ENCODE peak calls at places on chromosomes 16 and 17, in seven cellular contexts. Z, M, I, U, V, F and E are unnamed samples.

GRCh38 chr16:50247906-50248608 is 18.3 kb upstream of the ADCY7 start:
- DNase-seq in Z (no peak), M (no peak), I (no peak), U (no peak), V (no peak), F (no peak), E (no peak)

GRCh38 chr16:47970291-47970931 is 185.4 kb downstream of the ABCC12 start:
- DNase-seq in Z (no peak), M (no peak), I (no peak), U (peak), V (no peak), F (no peak), E (no peak)

GRCh38 chr17:78899361-78900260 is 3.4 kb downstream of the CEP295NL start:
- DNase-seq in Z (no peak), M (no peak), I (no peak), U (no peak), V (no peak), F (peak), E (no peak)

GRCh38 chr17:70658324-70658723 is 489.0 kb downstream of the KCNJ2 start:
- DNase-seq in Z (no peak), M (no peak), I (no peak), U (no peak), V (no peak), F (no peak), E (no peak)

GRCh38 chr17:9009096-9009495 is 12.2 kb upstream of the NTN1 start:
- DNase-seq in Z (no peak), M (no peak), I (no peak), U (no peak), V (no peak), F (no peak), E (no peak)

GRCh38 chr17:42536372-42537155 is 523 bp downstream of the NAGLU start:
- DNase-seq in Z (peak), M (peak), I (peak), U (no peak), V (peak), F (peak), E (peak)

GRCh38 chr16:11452746-11453344 is 107.6 kb downstream of the RMI2 start:
- DNase-seq in Z (no peak), M (no peak), I (no peak), U (no peak), V (no peak), F (no peak), E (no peak)

GRCh38 chr17:3557768-3558583 is at the start of gene TRPV3:
- DNase-seq in Z (peak), M (no peak), I (peak), U (no peak), V (peak), F (no peak), E (peak)

GRCh38 chr16:2224183-2224486 is 744 bp downstream of the E4F1 start:
- DNase-seq in Z (no peak), M (no peak), I (no peak), U (no peak), V (no peak), F (no peak), E (no peak)

GRCh38 chr17:28725166-28725659 is 820 bp downstream of the TLCD1 start:
- DNase-seq in Z (peak), M (no peak), I (no peak), U (no peak), V (no peak), F (no peak), E (no peak)

GRCh38 chr16:87809150-87809902 is 43.5 kb upstream of the KLHDC4 start:
- DNase-seq in Z (no peak), M (no peak), I (no peak), U (no peak), V (no peak), F (no peak), E (no peak)

GRCh38 chr17:6110592-6110991 is 40.4 kb downstream of the WSCD1 start:
- DNase-seq in Z (peak), M (no peak), I (no peak), U (no peak), V (no peak), F (no peak), E (no peak)

GRCh38 chr17:3687949-3688614 is 7.9 kb downstream of the P2RX5 start:
- DNase-seq in Z (no peak), M (no peak), I (no peak), U (no peak), V (no peak), F (no peak), E (no peak)

GRCh38 chr17:64063766-64064224 is 43.4 kb upstream of the ICAM2 start:
- DNase-seq in Z (peak), M (peak), I (peak), U (no peak), V (peak), F (peak), E (peak)

GRCh38 chr17:47802341-47803022 is 19.1 kb downstream of the OSBPL7 start:
- DNase-seq in Z (peak), M (peak), I (peak), U (no peak), V (peak), F (no peak), E (no peak)

GRCh38 chr17:42531455-42532354 is 4.3 kb upstream of the NAGLU start:
- DNase-seq in Z (peak), M (peak), I (no peak), U (no peak), V (peak), F (peak), E (no peak)

GRCh38 chr16:89476379-89476778 is 14.0 kb downstream of the ANKRD11 start:
- DNase-seq in Z (no peak), M (no peak), I (no peak), U (no peak), V (no peak), F (no peak), E (no peak)

GRCh38 chr16:84724619-84725307 is 25.0 kb downstream of the USP10 start:
- DNase-seq in Z (peak), M (no peak), I (no peak), U (no peak), V (no peak), F (no peak), E (no peak)

GRCh38 chr17:6381052-6381451 is 53.9 kb downstream of the AIPL1 start:
- DNase-seq in Z (no peak), M (no peak), I (no peak), U (no peak), V (no peak), F (no peak), E (no peak)